ENCODE peak calls at places on chromosomes 13 and 19, in eight cellular contexts. H is mesendoderm; D is stimulated activated CD4-positive, alpha-beta T cell treated with anti-CD3 and anti-CD28 coated beads, Interleukin-15, amount 100 ng/mL, for 1 hour; E is nephron progenitor cell; I is activated CD8-positive, alpha-beta T cell treated with anti-CD3 and anti-CD28 coated beads, Interleukin-2, amount 10 ng/mL, durations not matched to agents 7 days and 5 days; L is smooth muscle cell of the brain vasculature; B is Calu3; M is CD8-positive, alpha-beta memory T cell. Z is an unnamed sample.

GRCh38 chr13:24087611-24088235 is 72.8 kb upstream of the SPATA13 start:
- DNase-seq in H (no peak), D (no peak), E (no peak), I (no peak), L (no peak), B (peak; percentile 49), M (no peak), Z (no peak)

GRCh38 chr13:113861433-113862030 is 2.3 kb downstream of the GAS6 start:
- DNase-seq in H (peak; percentile 38), D (no peak), E (no peak), I (no peak), L (no peak), B (no peak), M (no peak), Z (no peak)

GRCh38 chr13:99693351-99693750 is 192.1 kb downstream of the TM9SF2 start:
- DNase-seq in H (peak; percentile 42), D (no peak), E (no peak), I (no peak), L (no peak), B (no peak), M (no peak), Z (no peak)

GRCh38 chr13:53200498-53201453 is 172.2 kb downstream of the OLFM4 start:
- DNase-seq in H (peak; percentile 86), D (no peak), E (peak; percentile 94), I (no peak), L (no peak), B (no peak), M (no peak), Z (no peak)

GRCh38 chr13:45333973-45334922 is 6.7 kb downstream of the TPT1 start:
- DNase-seq in H (no peak), D (no peak), E (no peak), I (peak; percentile 71), L (no peak), B (no peak), M (peak; percentile 48), Z (peak; percentile 87)

GRCh38 chr13:86020350-86021002 is 221.3 kb upstream of the SLITRK6 start:
- DNase-seq in H (no peak), D (no peak), E (no peak), I (no peak), L (peak; percentile 17), B (no peak), M (no peak), Z (no peak)

GRCh38 chr19:8877854-8878705 is 45.9 kb downstream of the MBD3L1 start:
- DNase-seq in H (no peak), D (no peak), E (no peak), I (no peak), L (no peak), B (no peak), M (no peak), Z (no peak)

GRCh38 chr19:7744871-7745270 is 2.5 kb downstream of the CD209 start:
- DNase-seq in H (no peak), D (no peak), E (no peak), I (no peak), L (no peak), B (no peak), M (no peak), Z (no peak)

GRCh38 chr19:23420824-23421223 is 25.6 kb upstream of the ZNF91 start:
- DNase-seq in H (peak; percentile 33), D (no peak), E (no peak), I (no peak), L (no peak), B (no peak), M (no peak), Z (no peak)

GRCh38 chr19:3178973-3179738 is 587 bp downstream of the S1PR4 start:
- DNase-seq in H (no peak), D (no peak), E (no peak), I (peak; percentile 59), L (no peak), B (no peak), M (no peak), Z (no peak)

GRCh38 chr13:36282818-36283432 is 14.7 kb downstream of the CCDC169 start:
- DNase-seq in H (peak; percentile 45), D (no peak), E (no peak), I (no peak), L (no peak), B (no peak), M (no peak), Z (no peak)

GRCh38 chr13:111245781-111246384 is 74.6 kb upstream of the TEX29 start:
- DNase-seq in H (no peak), D (no peak), E (no peak), I (no peak), L (no peak), B (no peak), M (no peak), Z (no peak)

GRCh38 chr13:71880753-71881541 is 13.9 kb upstream of the DACH1 start:
- DNase-seq in H (peak; percentile 61), D (no peak), E (no peak), I (no peak), L (no peak), B (no peak), M (no peak), Z (no peak)

GRCh38 chr19:29482855-29483640 is 42.7 kb upstream of the VSTM2B start:
- DNase-seq in H (no peak), D (no peak), E (no peak), I (peak; percentile 12), L (no peak), B (no peak), M (no peak), Z (no peak)

GRCh38 chr13:85347251-85347650 is 452.0 kb downstream of the SLITRK6 start:
- DNase-seq in H (no peak), D (no peak), E (no peak), I (no peak), L (peak; percentile 82), B (peak; percentile 0), M (no peak), Z (no peak)

GRCh38 chr13:45870232-45870631 is 18.7 kb upstream of the SIAH3 start:
- DNase-seq in H (no peak), D (no peak), E (no peak), I (no peak), L (no peak), B (no peak), M (no peak), Z (no peak)

GRCh38 chr13:20193142-20193923 is 595 bp upstream of the GJB2 start:
- DNase-seq in H (no peak), D (no peak), E (peak; percentile 25), I (no peak), L (no peak), B (no peak), M (no peak), Z (no peak)

GRCh38 chr13:26973946-26974345 is 197.7 kb downstream of the USP12 start:
- DNase-seq in H (peak; percentile 84), D (no peak), E (no peak), I (no peak), L (no peak), B (no peak), M (no peak), Z (no peak)

GRCh38 chr19:29268103-29268502 is 55.2 kb upstream of the UQCRFS1 start:
- DNase-seq in H (no peak), D (no peak), E (no peak), I (no peak), L (no peak), B (no peak), M (no peak), Z (no peak)

GRCh38 chr19:33032218-33032781 is 32.4 kb downstream of the RHPN2 start:
- DNase-seq in H (peak; percentile 90), D (no peak), E (no peak), I (no peak), L (no peak), B (no peak), M (no peak), Z (no peak)

GRCh38 chr13:19173752-19174151 is 7.9 kb downstream of the TUBA3C start:
- DNase-seq in H (no peak), D (no peak), E (no peak), I (no peak), L (no peak), B (no peak), M (no peak), Z (no peak)

GRCh38 chr19:11204943-11205349 is 7.6 kb upstream of the KANK2 start:
- DNase-seq in H (no peak), D (no peak), E (no peak), I (no peak), L (no peak), B (no peak), M (no peak), Z (no peak)

GRCh38 chr19:53906211-53907192 is 2.6 kb upstream of the CACNG7 start:
- DNase-seq in H (no peak), D (peak; percentile 35), E (peak; percentile 84), I (peak; percentile 75), L (no peak), B (peak; percentile 86), M (peak; percentile 54), Z (no peak)

GRCh38 chr19:3404324-3405260 is 38.2 kb downstream of the NFIC start:
- DNase-seq in H (no peak), D (no peak), E (no peak), I (no peak), L (peak; percentile 67), B (no peak), M (no peak), Z (no peak)

GRCh38 chr13:36362251-36362650 is 16.1 kb upstream of the SPART start:
- DNase-seq in H (no peak), D (no peak), E (no peak), I (no peak), L (no peak), B (no peak), M (no peak), Z (no peak)

GRCh38 chr13:33561627-33562026 is 256.3 kb upstream of the RFC3 start:
- DNase-seq in H (no peak), D (no peak), E (no peak), I (no peak), L (no peak), B (no peak), M (no peak), Z (no peak)

GRCh38 chr19:18514800-18515682 is 6.8 kb downstream of the ELL start:
- DNase-seq in H (peak; percentile 81), D (no peak), E (no peak), I (no peak), L (no peak), B (peak; percentile 52), M (peak; percentile 58), Z (no peak)

GRCh38 chr19:55526216-55527196 is 10.4 kb downstream of the SBK2 start:
- DNase-seq in H (peak; percentile 79), D (no peak), E (peak; percentile 48), I (no peak), L (peak; percentile 40), B (peak; percentile 81), M (no peak), Z (no peak)

GRCh38 chr13:40116008-40116407 is 460.5 kb downstream of the COG6 start:
- DNase-seq in H (peak; percentile 82), D (no peak), E (no peak), I (peak; percentile 46), L (peak; percentile 76), B (peak; percentile 67), M (peak; percentile 22), Z (no peak)

GRCh38 chr13:73000027-73000674 is 58.7 kb upstream of the KLF5 start:
- DNase-seq in H (peak; percentile 39), D (no peak), E (no peak), I (no peak), L (no peak), B (no peak), M (no peak), Z (no peak)

GRCh38 chr19:38977445-38978314 is 2.1 kb upstream of the FBXO17 start:
- DNase-seq in H (no peak), D (no peak), E (no peak), I (peak; percentile 27), L (no peak), B (peak; percentile 54), M (no peak), Z (no peak)

GRCh38 chr19:6617374-6617773 is 26.4 kb upstream of the CD70 start:
- DNase-seq in H (no peak), D (no peak), E (no peak), I (no peak), L (no peak), B (no peak), M (no peak), Z (no peak)

GRCh38 chr19:4844348-4845179 is 13.1 kb upstream of the TICAM1 start:
- DNase-seq in H (no peak), D (no peak), E (no peak), I (no peak), L (no peak), B (no peak), M (no peak), Z (no peak)

GRCh38 chr19:38685666-38686529 is 38.4 kb downstream of the ACTN4 start:
- DNase-seq in H (peak; percentile 85), D (no peak), E (no peak), I (peak; percentile 23), L (no peak), B (peak; percentile 61), M (no peak), Z (peak; percentile 63)

Z was measured in Jurkat, Clone E6-1.